ENCODE peak calls at places on chromosomes 16 and 17, in five cellular contexts. W is K562, U is HepG2, V is IMR-90, O is GM12878. N is an unnamed sample.

GRCh38 chr16:63617990-63618763 is 1503.7 kb downstream of the CDH11 start:
- DNase-seq in W (no peak), U (no peak), V (no peak), O (no peak), N (peak)

GRCh38 chr17:35893751-35894150 is 13.6 kb upstream of the CCL5 start:
- DNase-seq in W (no peak), U (no peak), V (no peak), O (no peak), N (no peak)

GRCh38 chr16:27246439-27246838 is 22.1 kb downstream of the NSMCE1 start:
- DNase-seq in W (no peak), U (no peak), V (no peak), O (no peak), N (no peak)

GRCh38 chr16:24151482-24151939 is 104.6 kb upstream of the CACNG3 start:
- DNase-seq in W (no peak), U (no peak), V (peak), O (no peak), N (no peak)

GRCh38 chr16:56421313-56421712 is 4.0 kb downstream of the AMFR start:
- DNase-seq in W (no peak), U (no peak), V (no peak), O (peak), N (no peak)

GRCh38 chr16:53704445-53704813 is 473 bp downstream of the FTO start:
- DNase-seq in W (peak), U (no peak), V (no peak), O (no peak), N (no peak)

GRCh38 chr16:85781685-85782370 is 17.5 kb downstream of the EMC8 start:
- DNase-seq in W (no peak), U (peak), V (peak), O (no peak), N (no peak)

GRCh38 chr16:10494343-10495030 is 85.9 kb downstream of the EMP2 start:
- DNase-seq in W (no peak), U (no peak), V (no peak), O (no peak), N (no peak)

GRCh38 chr17:29760279-29760721 is 137.6 kb upstream of the CORO6 start:
- DNase-seq in W (no peak), U (no peak), V (peak), O (peak), N (no peak)

GRCh38 chr16:71467810-71468209 is 5.8 kb upstream of the ZNF23 start:
- DNase-seq in W (peak), U (peak), V (peak), O (no peak), N (no peak)

GRCh38 chr17:43578699-43579569 is 32.8 kb upstream of the ETV4 start:
- DNase-seq in W (no peak), U (peak), V (peak), O (peak), N (no peak)

GRCh38 chr17:31411707-31412285 is 20.3 kb downstream of the RAB11FIP4 start:
- DNase-seq in W (no peak), U (no peak), V (no peak), O (no peak), N (no peak)

GRCh38 chr16:30941600-30942420 is 7.1 kb upstream of the ORAI3 start:
- DNase-seq in W (peak), U (peak), V (peak), O (no peak), N (peak)

GRCh38 chr16:70717817-70718216 is 32.0 kb upstream of the MTSS2 start:
- DNase-seq in W (no peak), U (no peak), V (no peak), O (no peak), N (no peak)

GRCh38 chr17:78484300-78485159 is 92.7 kb downstream of the DNAH17 start:
- DNase-seq in W (peak), U (no peak), V (no peak), O (no peak), N (peak)

GRCh38 chr17:56808503-56808902 is 25.2 kb downstream of the C17orf67 start:
- DNase-seq in W (no peak), U (no peak), V (no peak), O (no peak), N (no peak)

GRCh38 chr17:47611372-47612350 is 38.1 kb upstream of the KPNB1 start:
- DNase-seq in W (no peak), U (no peak), V (peak), O (no peak), N (no peak)

GRCh38 chr16:84043486-84044107 is 1.0 kb upstream of the SLC38A8 start:
- DNase-seq in W (peak), U (peak), V (peak), O (no peak), N (no peak)

GRCh38 chr16:29825145-29826044 is 5.1 kb downstream of the MVP start:
- DNase-seq in W (peak), U (no peak), V (peak), O (no peak), N (peak)

GRCh38 chr16:86765389-86766026 is 187.2 kb downstream of the FOXL1 start:
- DNase-seq in W (no peak), U (no peak), V (no peak), O (no peak), N (no peak)

GRCh38 chr17:44159519-44160210 is 10.8 kb upstream of the ASB16 start:
- DNase-seq in W (peak), U (no peak), V (peak), O (no peak), N (no peak)

GRCh38 chr17:28446716-28447395 is 26.6 kb upstream of the SLC13A2 start:
- DNase-seq in W (no peak), U (no peak), V (no peak), O (no peak), N (no peak)

GRCh38 chr17:6701719-6702118 is 11.4 kb downstream of the SLC13A5 start:
- DNase-seq in W (peak), U (peak), V (no peak), O (no peak), N (peak)

GRCh38 chr17:4043862-4044261 is 79.6 kb upstream of the ATP2A3 start:
- DNase-seq in W (no peak), U (no peak), V (no peak), O (peak), N (no peak)

DNA sequence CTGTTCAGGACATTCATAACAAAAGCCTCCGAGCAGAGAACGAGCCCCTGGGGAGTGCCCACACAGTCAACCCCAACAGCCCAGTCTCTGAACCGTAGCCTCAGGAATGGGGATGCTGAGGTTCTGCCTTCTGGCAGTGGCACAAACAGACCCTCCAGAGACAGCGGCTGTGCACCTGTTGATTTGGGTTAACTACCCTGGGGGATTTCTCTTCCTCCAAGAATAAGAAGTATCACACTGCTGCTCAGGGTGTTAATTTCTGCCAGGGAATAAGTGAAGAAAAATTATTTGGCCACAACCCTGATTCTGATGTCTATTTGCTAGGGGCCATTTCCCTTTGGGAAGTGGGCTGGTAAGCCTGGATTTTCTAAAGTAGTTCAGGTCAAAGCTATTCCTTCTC is 51.0 kb upstream of the PIRT start:
- DNase-seq in W (no peak), U (no peak), V (no peak), O (no peak), N (no peak)
- TF ChIP-seq BHLHE40 in W (no peak), U (no peak), V (no peak), O (no peak), N (no peak)

DNA sequence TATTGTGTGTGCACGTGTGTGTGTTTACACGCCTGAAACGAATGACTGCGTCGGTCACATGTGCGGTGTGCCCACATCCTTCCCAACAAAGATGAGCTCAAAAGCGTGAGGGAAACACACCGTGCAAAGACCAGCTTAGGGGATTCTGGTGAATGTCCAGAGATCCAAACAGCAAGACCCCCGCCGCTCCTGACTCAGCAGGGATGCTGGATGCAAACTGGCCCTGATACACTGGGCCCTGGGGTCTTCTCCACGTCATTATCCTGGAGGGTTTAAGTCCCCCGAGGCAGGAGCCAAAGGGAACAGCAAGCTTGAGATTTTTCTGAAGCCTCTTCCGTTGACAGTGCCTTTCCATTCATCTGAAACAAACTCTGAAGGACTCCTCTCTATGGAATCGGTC is 59.2 kb downstream of the TBC1D16 start:
- DNase-seq in W (no peak), U (no peak), V (no peak), O (no peak), N (no peak)
- TF ChIP-seq RAD21 in W (no peak), U (no peak), V (no peak), O (no peak), N (no peak)

GRCh38 chr17:39261286-39261685 is 35.5 kb upstream of the STAC2 start:
- DNase-seq in W (peak), U (no peak), V (no peak), O (no peak), N (no peak)
- TF ChIP-seq BHLHE40 in W (no peak), U (no peak), V (no peak), O (no peak), N (no peak)

GRCh38 chr16:49712567-49712966 is 143.3 kb downstream of the ZNF423 start:
- DNase-seq in W (no peak), U (no peak), V (no peak), O (no peak), N (no peak)
- TF ChIP-seq RAD21 in W (no peak), U (no peak), V (no peak), O (no peak), N (no peak)

GRCh38 chr16:88306860-88307545 is 75.8 kb upstream of the ZNF469 start:
- DNase-seq in W (no peak), U (peak), V (peak), O (no peak), N (no peak)
- TF ChIP-seq BHLHE40 in W (no peak), U (no peak), V (peak), O (no peak), N (no peak)

GRCh38 chr16:2752850-2753522 is 548 bp downstream of the SRRM2 start:
- DNase-seq in W (peak), U (peak), V (peak), O (no peak), N (peak)
- TF ChIP-seq RAD21 in W (no peak), U (no peak), V (no peak), O (no peak), N (no peak)

GRCh38 chr17:16104189-16104588 is 104.6 kb downstream of the TTC19 start:
- DNase-seq in W (no peak), U (no peak), V (no peak), O (no peak), N (no peak)

GRCh38 chr17:16106161-16106891 is 106.7 kb downstream of the TTC19 start:
- DNase-seq in W (peak), U (peak), V (peak), O (no peak), N (no peak)

GRCh38 chr17:16101440-16101839 is 101.8 kb downstream of the TTC19 start:
- DNase-seq in W (no peak), U (no peak), V (no peak), O (no peak), N (no peak)

GRCh38 chr17:16100737-16101400 is 101.2 kb downstream of the TTC19 start:
- DNase-seq in W (no peak), U (no peak), V (no peak), O (no peak), N (no peak)
- TF ChIP-seq BHLHE40 in W (no peak), U (no peak), V (no peak), O (no peak), N (no peak)

DNA sequence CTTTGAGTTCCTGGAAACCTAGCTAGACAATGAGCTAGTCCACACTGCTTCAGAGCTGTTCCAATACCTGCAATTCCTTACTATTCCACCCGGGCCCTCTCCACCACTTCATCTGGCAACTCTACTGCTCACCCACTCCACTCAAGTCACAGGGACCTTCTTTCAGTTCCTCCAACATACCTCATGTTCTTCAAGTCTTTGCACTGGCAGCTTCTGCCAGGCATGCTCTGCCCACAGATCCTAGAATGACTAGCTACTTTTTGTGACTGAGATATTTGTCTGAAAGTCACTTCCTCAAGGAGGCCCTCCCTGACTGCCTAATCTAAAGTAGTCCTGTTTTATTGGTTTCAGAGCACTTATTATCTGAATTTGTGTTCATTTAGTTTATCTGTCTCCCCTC is 86.4 kb downstream of the TEX14 start:
- DNase-seq in W (no peak), U (no peak), V (no peak), O (no peak), N (no peak)
- TF ChIP-seq RAD21 in W (no peak), U (no peak), V (no peak), O (no peak), N (no peak)

DNA sequence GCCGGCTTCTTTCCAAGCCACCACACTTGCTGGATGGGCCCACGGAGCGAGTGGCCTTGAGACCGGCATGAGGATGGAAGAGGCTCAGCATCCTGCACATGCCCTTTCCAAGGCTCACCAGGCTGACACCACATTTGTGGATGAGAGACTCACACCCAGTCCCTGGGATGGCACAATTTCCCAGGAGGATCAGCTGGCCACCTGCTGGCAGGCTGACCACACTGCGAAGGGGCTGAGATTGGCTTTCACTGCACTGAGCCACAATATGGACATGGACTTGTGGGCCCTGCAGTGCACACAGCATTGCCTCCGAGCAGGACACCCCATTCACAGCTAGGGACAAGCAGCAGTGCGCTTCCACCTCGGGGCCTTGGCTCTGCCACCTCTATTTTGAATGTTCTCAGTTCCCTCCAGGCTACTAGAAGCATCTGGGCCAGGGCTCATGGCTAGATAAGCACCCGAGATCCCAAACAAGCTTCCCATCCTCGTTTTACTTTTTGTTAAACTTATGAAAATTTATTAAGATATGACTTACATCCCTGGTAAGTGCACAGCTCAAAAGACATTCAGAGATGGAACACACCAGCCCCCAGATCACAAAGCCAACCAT is 25.3 kb upstream of the KSR1 start:
- DNase-seq in W (peak), U (peak), V (peak), O (no peak), N (peak)
- TF ChIP-seq BHLHE40 in W (no peak), U (no peak), V (no peak), O (no peak), N (no peak)

GRCh38 chr17:75110307-75110937 is 653 bp downstream of the ARMC7 start:
- DNase-seq in W (peak), U (no peak), V (no peak), O (no peak), N (no peak)
- TF ChIP-seq RAD21 in W (no peak), U (no peak), V (no peak), O (no peak), N (no peak)